ENCODE peak calls at places on chromosomes 13 and 19, in four cellular contexts. G is CD8-positive, alpha-beta T cell; A is gastrocnemius medialis; N is uterus. Q is an unnamed sample.

GRCh38 chr13:105972306-105972721 is 563.1 kb downstream of the EFNB2 start:
- DNase-seq in G (no peak), A (no peak), N (no peak), Q (no peak)

GRCh38 chr19:19445288-19445687 is 39.8 kb downstream of the GATAD2A start:
- DNase-seq in G (no peak), A (no peak), N (no peak), Q (no peak)

GRCh38 chr13:42420304-42420703 is 148.4 kb downstream of the AKAP11 start:
- DNase-seq in G (no peak), A (no peak), N (no peak), Q (no peak)

GRCh38 chr19:11387154-11388034 is 3.3 kb upstream of the EPOR start:
- DNase-seq in G (no peak), A (no peak), N (no peak), Q (no peak)

GRCh38 chr13:93476175-93476574 is 249.6 kb downstream of the GPC6 start:
- DNase-seq in G (no peak), A (no peak), N (no peak), Q (no peak)

GRCh38 chr13:96991072-96991471 is 3.2 kb downstream of the OXGR1 start:
- DNase-seq in G (no peak), A (no peak), N (no peak), Q (no peak)

GRCh38 chr13:27283906-27284523 is 13.4 kb downstream of the RASL11A start:
- DNase-seq in G (no peak), A (no peak), N (no peak), Q (no peak)

GRCh38 chr13:99448586-99448985 is 52.7 kb upstream of the TM9SF2 start:
- DNase-seq in G (no peak), A (no peak), N (no peak), Q (no peak)

GRCh38 chr13:26721251-26721939 is 39.2 kb downstream of the GPR12 start:
- DNase-seq in G (peak; percentile 30), A (no peak), N (no peak), Q (no peak)

GRCh38 chr19:46391296-46392251 is 21.8 kb downstream of the CCDC8 start:
- DNase-seq in G (no peak), A (no peak), N (no peak), Q (no peak)

GRCh38 chr13:32639502-32640105 is 53.4 kb downstream of the PDS5B start:
- DNase-seq in G (peak; percentile 52), A (peak; percentile 26), N (peak; percentile 31), Q (no peak)

GRCh38 chr13:41311607-41312500 is 787 bp downstream of the NAA16 start:
- DNase-seq in G (peak; percentile 57), A (no peak), N (peak; percentile 35), Q (no peak)

GRCh38 chr19:40559394-40559793 is 17.3 kb upstream of the SHKBP1 start:
- DNase-seq in G (no peak), A (no peak), N (no peak), Q (no peak)

GRCh38 chr19:6126335-6126974 is 9.0 kb upstream of the ACSBG2 start:
- DNase-seq in G (no peak), A (no peak), N (no peak), Q (no peak)

GRCh38 chr13:19960673-19961015 is 2.1 kb downstream of the ZMYM2 start:
- DNase-seq in G (no peak), A (no peak), N (no peak), Q (no peak)

GRCh38 chr13:19958119-19959111 is at the start of gene ZMYM2:
- DNase-seq in G (peak; percentile 98), A (peak; percentile 98), N (peak; percentile 99), Q (peak; percentile 97)

GRCh38 chr13:19957320-19958118 is 1.0 kb upstream of the ZMYM2 start:
- DNase-seq in G (peak; percentile 82), A (peak; percentile 31), N (peak; percentile 76), Q (peak; percentile 70)

GRCh38 chr13:19959831-19960672 is 1.5 kb downstream of the ZMYM2 start:
- DNase-seq in G (peak; percentile 81), A (peak; percentile 80), N (peak; percentile 71), Q (peak; percentile 88)

GRCh38 chr13:19959141-19959830 is 759 bp downstream of the ZMYM2 start:
- DNase-seq in G (peak; percentile 70), A (peak; percentile 17), N (peak; percentile 57), Q (peak; percentile 63)
- TF ChIP-seq CTCF in G (no peak), A (peak; percentile 58), N (no peak), Q (no peak)

GRCh38 chr19:35044317-35045117 is 3.0 kb downstream of the HPN start:
- DNase-seq in G (peak; percentile 70), A (no peak), N (peak; percentile 50), Q (no peak)

GRCh38 chr19:35042954-35043604 is 1.6 kb downstream of the HPN start:
- DNase-seq in G (no peak), A (no peak), N (no peak), Q (no peak)

GRCh38 chr19:35046461-35046860 is 4.9 kb downstream of the HPN start:
- DNase-seq in G (no peak), A (no peak), N (no peak), Q (no peak)

GRCh38 chr19:35043906-35044305 is 2.4 kb downstream of the HPN start:
- DNase-seq in G (no peak), A (no peak), N (no peak), Q (no peak)

GRCh38 chr19:35045667-35046300 is 4.3 kb downstream of the HPN start:
- DNase-seq in G (peak; percentile 28), A (no peak), N (no peak), Q (no peak)
- TF ChIP-seq CTCF in G (peak; percentile 16), A (no peak), N (no peak), Q (peak; percentile 69)

GRCh38 chr19:49327878-49328544 is 3.0 kb upstream of the SLC6A16 start:
- DNase-seq in G (peak; percentile 47), A (no peak), N (no peak), Q (no peak)
- TF ChIP-seq CTCF in G (peak; percentile 70), A (peak; percentile 36), N (no peak), Q (peak; percentile 89)

GRCh38 chr13:111346281-111346680 is 25.8 kb downstream of the TEX29 start:
- DNase-seq in G (no peak), A (no peak), N (no peak), Q (no peak)
- TF ChIP-seq CTCF in G (no peak), A (no peak), N (no peak), Q (no peak)

DNA sequence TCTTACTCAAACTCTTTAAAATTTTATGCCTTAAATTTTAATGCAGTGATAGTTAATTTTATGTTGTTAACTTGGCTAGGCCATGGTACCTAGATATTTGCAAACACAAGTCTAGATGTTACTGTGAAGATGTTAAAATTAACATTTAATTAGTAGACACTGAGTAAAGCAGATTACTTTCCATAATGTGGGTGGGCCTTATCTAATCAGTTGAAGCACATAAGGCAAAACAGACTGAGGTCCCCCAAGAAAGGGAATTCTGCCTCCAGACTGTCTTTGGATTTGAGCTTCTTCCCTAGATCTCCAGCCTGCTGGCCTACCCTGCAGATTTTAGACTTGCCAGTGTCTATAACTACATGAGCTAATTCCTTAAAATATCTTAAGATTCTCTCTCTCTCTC is 294.0 kb downstream of the ENOX1 start:
- DNase-seq in G (no peak), A (no peak), N (no peak), Q (no peak)
- TF ChIP-seq CTCF in G (no peak), A (no peak), N (no peak), Q (no peak)

DNA sequence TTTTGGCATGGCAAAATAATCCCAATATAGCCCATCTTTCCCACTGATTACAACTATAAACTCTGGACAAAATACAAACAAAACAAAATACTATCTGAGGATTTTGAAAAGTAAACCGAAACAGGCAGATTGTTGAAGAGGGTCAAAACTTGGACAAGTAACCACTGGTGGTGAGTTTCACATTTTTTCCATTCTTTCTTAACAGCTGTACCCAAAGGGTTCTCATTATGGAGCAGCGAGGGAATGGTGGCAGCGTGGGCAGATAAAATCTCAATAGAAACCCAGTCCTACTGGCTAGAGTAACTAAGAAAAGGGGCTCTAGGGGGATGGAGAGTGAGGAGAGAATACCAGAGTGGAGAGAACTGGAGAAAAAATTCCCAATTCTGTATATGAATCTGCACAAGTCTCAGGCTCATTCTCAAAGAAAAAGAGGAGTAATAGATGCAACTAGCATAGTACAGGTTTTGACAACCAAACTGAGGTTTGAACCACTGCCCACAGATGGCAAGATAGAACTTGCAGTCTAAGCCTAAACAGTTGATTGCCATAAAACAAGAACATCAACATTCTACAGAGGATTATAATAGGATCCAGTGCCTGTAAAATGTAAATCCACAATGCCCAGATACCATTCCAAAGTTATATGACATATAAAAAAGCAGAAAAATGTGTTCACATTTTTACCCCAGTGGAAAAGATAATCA is 284.5 kb downstream of the KCNRG start:
- DNase-seq in G (no peak), A (no peak), N (no peak), Q (no peak)
- TF ChIP-seq CTCF in G (no peak), A (no peak), N (no peak), Q (no peak)

DNA sequence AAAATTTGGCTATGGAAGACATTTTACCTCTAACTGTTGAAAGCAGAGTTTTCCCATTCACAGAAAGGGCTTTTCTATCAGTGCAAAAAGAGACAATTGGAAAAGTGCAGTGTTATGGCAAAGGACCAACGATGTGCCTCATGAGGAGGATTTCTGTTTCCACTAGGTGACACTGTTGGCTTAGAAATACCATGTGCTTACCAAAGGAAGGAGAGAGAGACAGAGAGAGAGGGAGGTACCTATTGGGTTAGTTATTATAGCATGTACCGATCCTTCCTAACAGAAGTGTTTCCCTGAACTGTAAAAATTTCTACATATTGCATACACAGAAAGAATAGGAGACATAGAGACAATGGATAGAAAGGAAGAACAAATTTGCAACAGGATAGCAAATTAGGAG is 23.9 kb upstream of the PSG4 start:
- DNase-seq in G (no peak), A (no peak), N (no peak), Q (no peak)
- TF ChIP-seq CTCF in G (no peak), A (no peak), N (no peak), Q (no peak)

GRCh38 chr13:39279077-39279476 is 240.8 kb downstream of the NHLRC3 start:
- DNase-seq in G (no peak), A (no peak), N (no peak), Q (no peak)

GRCh38 chr13:39269004-39269403 is 230.7 kb downstream of the NHLRC3 start:
- DNase-seq in G (no peak), A (no peak), N (no peak), Q (no peak)

GRCh38 chr13:39274926-39275325 is 236.7 kb downstream of the NHLRC3 start:
- DNase-seq in G (no peak), A (no peak), N (no peak), Q (no peak)

GRCh38 chr13:39269411-39269810 is 231.2 kb downstream of the NHLRC3 start:
- DNase-seq in G (no peak), A (no peak), N (no peak), Q (no peak)

GRCh38 chr13:39273953-39274352 is 235.7 kb downstream of the NHLRC3 start:
- DNase-seq in G (no peak), A (no peak), N (no peak), Q (no peak)
- TF ChIP-seq CTCF in G (no peak), A (no peak), N (no peak), Q (no peak)

Q was measured in CD14-positive monocyte.